ENCODE peak calls at places on chromosomes 13 and 19, in seven cellular contexts. One of them, this sample, is unnamed.

GRCh38 chr13:74258951-74259350 is 124.7 kb upstream of the KLF12 start:
- DNase-seq in lung: no peak
- DNase-seq in AG10803: no peak
- DNase-seq in T1000: no peak
- DNase-seq in RPMI7951: no peak
- DNase-seq in activated T-cell treated with anti-CD3 and anti-CD28 coated beads, Interleukin-2, amount 50 U/mL, for 72 hours: no peak
- DNase-seq in Right ventricle myocardium superior: no peak
- DNase-seq in this sample: no peak

GRCh38 chr19:7799640-7800355 is 30.2 kb upstream of the EVI5L start:
- DNase-seq in lung: peak; percentile 84
- DNase-seq in AG10803: peak; percentile 63
- DNase-seq in T1000: no peak
- DNase-seq in RPMI7951: peak; percentile 64
- DNase-seq in activated T-cell treated with anti-CD3 and anti-CD28 coated beads, Interleukin-2, amount 50 U/mL, for 72 hours: peak; percentile 72
- DNase-seq in Right ventricle myocardium superior: peak; percentile 77
- DNase-seq in this sample: no peak

GRCh38 chr19:40416918-40417713 is 3.9 kb upstream of the PRX start:
- DNase-seq in lung: no peak
- DNase-seq in AG10803: peak; percentile 33
- DNase-seq in T1000: no peak
- DNase-seq in RPMI7951: peak; percentile 52
- DNase-seq in activated T-cell treated with anti-CD3 and anti-CD28 coated beads, Interleukin-2, amount 50 U/mL, for 72 hours: no peak
- DNase-seq in Right ventricle myocardium superior: peak; percentile 76
- DNase-seq in this sample: no peak

GRCh38 chr19:17830567-17831418 is 9.5 kb upstream of the INSL3 start:
- DNase-seq in lung: peak; percentile 51
- DNase-seq in AG10803: peak; percentile 57
- DNase-seq in T1000: no peak
- DNase-seq in RPMI7951: peak; percentile 61
- DNase-seq in activated T-cell treated with anti-CD3 and anti-CD28 coated beads, Interleukin-2, amount 50 U/mL, for 72 hours: peak; percentile 73
- DNase-seq in Right ventricle myocardium superior: no peak
- DNase-seq in this sample: peak; percentile 95

GRCh38 chr19:31286491-31286890 is 62.7 kb downstream of the TSHZ3 start:
- DNase-seq in lung: no peak
- DNase-seq in AG10803: no peak
- DNase-seq in T1000: no peak
- DNase-seq in RPMI7951: no peak
- DNase-seq in activated T-cell treated with anti-CD3 and anti-CD28 coated beads, Interleukin-2, amount 50 U/mL, for 72 hours: no peak
- DNase-seq in Right ventricle myocardium superior: no peak
- DNase-seq in this sample: no peak

GRCh38 chr13:40536443-40537113 is 129.9 kb downstream of the FOXO1 start:
- DNase-seq in lung: no peak
- DNase-seq in AG10803: no peak
- DNase-seq in T1000: no peak
- DNase-seq in RPMI7951: no peak
- DNase-seq in activated T-cell treated with anti-CD3 and anti-CD28 coated beads, Interleukin-2, amount 50 U/mL, for 72 hours: no peak
- DNase-seq in Right ventricle myocardium superior: no peak
- DNase-seq in this sample: no peak

GRCh38 chr19:16829822-16830289 is 658 bp downstream of the SIN3B start:
- DNase-seq in lung: no peak
- DNase-seq in AG10803: no peak
- DNase-seq in T1000: no peak
- DNase-seq in RPMI7951: no peak
- DNase-seq in activated T-cell treated with anti-CD3 and anti-CD28 coated beads, Interleukin-2, amount 50 U/mL, for 72 hours: no peak
- DNase-seq in Right ventricle myocardium superior: no peak
- DNase-seq in this sample: no peak

GRCh38 chr13:20623000-20623399 is 56.0 kb downstream of the IFT88 start:
- DNase-seq in lung: no peak
- DNase-seq in AG10803: no peak
- DNase-seq in T1000: no peak
- DNase-seq in RPMI7951: no peak
- DNase-seq in activated T-cell treated with anti-CD3 and anti-CD28 coated beads, Interleukin-2, amount 50 U/mL, for 72 hours: no peak
- DNase-seq in Right ventricle myocardium superior: no peak
- DNase-seq in this sample: no peak

GRCh38 chr13:110448677-110449076 is 112.8 kb downstream of the RAB20 start:
- DNase-seq in lung: no peak
- DNase-seq in AG10803: no peak
- DNase-seq in T1000: no peak
- DNase-seq in RPMI7951: no peak
- DNase-seq in activated T-cell treated with anti-CD3 and anti-CD28 coated beads, Interleukin-2, amount 50 U/mL, for 72 hours: no peak
- DNase-seq in Right ventricle myocardium superior: no peak
- DNase-seq in this sample: no peak

GRCh38 chr13:44908266-44908665 is 81.0 kb downstream of the NUFIP1 start:
- DNase-seq in lung: no peak
- DNase-seq in AG10803: no peak
- DNase-seq in T1000: no peak
- DNase-seq in RPMI7951: no peak
- DNase-seq in activated T-cell treated with anti-CD3 and anti-CD28 coated beads, Interleukin-2, amount 50 U/mL, for 72 hours: no peak
- DNase-seq in Right ventricle myocardium superior: no peak
- DNase-seq in this sample: no peak

GRCh38 chr13:29684441-29684840 is 89.0 kb upstream of the SLC7A1 start:
- DNase-seq in lung: no peak
- DNase-seq in AG10803: peak; percentile 70
- DNase-seq in T1000: no peak
- DNase-seq in RPMI7951: peak; percentile 29
- DNase-seq in activated T-cell treated with anti-CD3 and anti-CD28 coated beads, Interleukin-2, amount 50 U/mL, for 72 hours: no peak
- DNase-seq in Right ventricle myocardium superior: no peak
- DNase-seq in this sample: no peak

GRCh38 chr13:43444085-43444484 is 342.7 kb downstream of the ENOX1 start:
- DNase-seq in lung: no peak
- DNase-seq in AG10803: no peak
- DNase-seq in T1000: no peak
- DNase-seq in RPMI7951: no peak
- DNase-seq in activated T-cell treated with anti-CD3 and anti-CD28 coated beads, Interleukin-2, amount 50 U/mL, for 72 hours: no peak
- DNase-seq in Right ventricle myocardium superior: no peak
- DNase-seq in this sample: no peak

GRCh38 chr19:32580353-32580900 is 563 bp upstream of the PDCD5 start:
- DNase-seq in lung: no peak
- DNase-seq in AG10803: no peak
- DNase-seq in T1000: no peak
- DNase-seq in RPMI7951: no peak
- DNase-seq in activated T-cell treated with anti-CD3 and anti-CD28 coated beads, Interleukin-2, amount 50 U/mL, for 72 hours: no peak
- DNase-seq in Right ventricle myocardium superior: no peak
- DNase-seq in this sample: no peak

GRCh38 chr13:30019648-30020626 is 169.5 kb upstream of the UBL3 start:
- DNase-seq in lung: no peak
- DNase-seq in AG10803: no peak
- DNase-seq in T1000: no peak
- DNase-seq in RPMI7951: no peak
- DNase-seq in activated T-cell treated with anti-CD3 and anti-CD28 coated beads, Interleukin-2, amount 50 U/mL, for 72 hours: no peak
- DNase-seq in Right ventricle myocardium superior: no peak
- DNase-seq in this sample: no peak

GRCh38 chr19:51372649-51373504 is at the start of gene NKG7:
- DNase-seq in lung: no peak
- DNase-seq in AG10803: no peak
- DNase-seq in T1000: no peak
- DNase-seq in RPMI7951: no peak
- DNase-seq in activated T-cell treated with anti-CD3 and anti-CD28 coated beads, Interleukin-2, amount 50 U/mL, for 72 hours: peak; percentile 84
- DNase-seq in Right ventricle myocardium superior: peak; percentile 31
- DNase-seq in this sample: no peak

GRCh38 chr13:25249001-25249543 is 38.2 kb downstream of the MTMR6 start:
- DNase-seq in lung: no peak
- DNase-seq in AG10803: peak; percentile 73
- DNase-seq in T1000: no peak
- DNase-seq in RPMI7951: peak; percentile 17
- DNase-seq in activated T-cell treated with anti-CD3 and anti-CD28 coated beads, Interleukin-2, amount 50 U/mL, for 72 hours: no peak
- DNase-seq in Right ventricle myocardium superior: no peak
- DNase-seq in this sample: no peak

GRCh38 chr19:46967578-46968018 is 52.0 kb upstream of the NPAS1 start:
- DNase-seq in lung: no peak
- DNase-seq in AG10803: no peak
- DNase-seq in T1000: no peak
- DNase-seq in RPMI7951: no peak
- DNase-seq in activated T-cell treated with anti-CD3 and anti-CD28 coated beads, Interleukin-2, amount 50 U/mL, for 72 hours: peak; percentile 45
- DNase-seq in Right ventricle myocardium superior: peak; percentile 90
- DNase-seq in this sample: no peak

GRCh38 chr19:13633109-13633508 is 126.8 kb upstream of the CACNA1A start:
- DNase-seq in lung: no peak
- DNase-seq in AG10803: no peak
- DNase-seq in T1000: peak; percentile 56
- DNase-seq in RPMI7951: peak; percentile 80
- DNase-seq in activated T-cell treated with anti-CD3 and anti-CD28 coated beads, Interleukin-2, amount 50 U/mL, for 72 hours: no peak
- DNase-seq in Right ventricle myocardium superior: no peak
- DNase-seq in this sample: no peak

GRCh38 chr19:35120492-35120891 is 4.9 kb downstream of the FXYD3 start:
- DNase-seq in lung: no peak
- DNase-seq in AG10803: peak; percentile 75
- DNase-seq in T1000: peak; percentile 12
- DNase-seq in RPMI7951: peak; percentile 94
- DNase-seq in activated T-cell treated with anti-CD3 and anti-CD28 coated beads, Interleukin-2, amount 50 U/mL, for 72 hours: no peak
- DNase-seq in Right ventricle myocardium superior: no peak
- DNase-seq in this sample: peak; percentile 91

GRCh38 chr13:20193924-20194631 is 1.3 kb upstream of the GJB2 start:
- DNase-seq in lung: no peak
- DNase-seq in AG10803: no peak
- DNase-seq in T1000: no peak
- DNase-seq in RPMI7951: no peak
- DNase-seq in activated T-cell treated with anti-CD3 and anti-CD28 coated beads, Interleukin-2, amount 50 U/mL, for 72 hours: peak; percentile 29
- DNase-seq in Right ventricle myocardium superior: no peak
- DNase-seq in this sample: no peak

GRCh38 chr19:19040417-19040816 is 7.0 kb downstream of the ARMC6 start:
- DNase-seq in lung: peak; percentile 87
- DNase-seq in AG10803: peak; percentile 96
- DNase-seq in T1000: no peak
- DNase-seq in RPMI7951: peak; percentile 22
- DNase-seq in activated T-cell treated with anti-CD3 and anti-CD28 coated beads, Interleukin-2, amount 50 U/mL, for 72 hours: no peak
- DNase-seq in Right ventricle myocardium superior: peak; percentile 58
- DNase-seq in this sample: no peak

GRCh38 chr19:14300281-14300680 is 81.0 kb upstream of the ADGRE5 start:
- DNase-seq in lung: no peak
- DNase-seq in AG10803: no peak
- DNase-seq in T1000: no peak
- DNase-seq in RPMI7951: no peak
- DNase-seq in activated T-cell treated with anti-CD3 and anti-CD28 coated beads, Interleukin-2, amount 50 U/mL, for 72 hours: no peak
- DNase-seq in Right ventricle myocardium superior: no peak
- DNase-seq in this sample: no peak

This sample was measured in RWPE2.